ENCODE peak calls at places on chromosomes 6 and 20, in eight cellular contexts. N, W, X, S, O, H, C and G are unnamed samples.

GRCh38 chr6:73704798-73705197 is 8.8 kb downstream of the CD109 start:
- DNase-seq in O (no peak), H (peak), C (no peak), S (peak), N (no peak), W (no peak), X (no peak), G (no peak)

GRCh38 chr20:50218987-50219435 is 28.4 kb downstream of the CEBPB start:
- DNase-seq in C (no peak), N (no peak), O (peak), X (no peak), W (no peak), S (peak), H (no peak), G (no peak)

GRCh38 chr6:3471711-3472110 is 14.9 kb upstream of the SLC22A23 start:
- DNase-seq in N (no peak), S (peak), O (no peak), H (peak), X (peak), W (peak), C (peak), G (no peak)

GRCh38 chr6:5173862-5174643 is 86.7 kb downstream of the LYRM4 start:
- DNase-seq in O (no peak), X (peak), C (peak), H (no peak), W (no peak), N (no peak), S (peak), G (peak)

GRCh38 chr6:99521557-99522286 is 6.5 kb upstream of the USP45 start:
- DNase-seq in O (peak), N (no peak), X (peak), H (peak), C (no peak), W (peak), S (peak), G (peak)

GRCh38 chr6:34248198-34248726 is 544 bp downstream of the SMIM29 start:
- DNase-seq in C (no peak), W (peak), S (peak), H (peak), X (no peak), O (no peak), N (peak), G (peak)

GRCh38 chr20:45985573-45985972 is 13.6 kb upstream of the ZNF335 start:
- DNase-seq in O (peak), W (no peak), N (no peak), C (no peak), S (no peak), H (peak), X (no peak), G (no peak)

GRCh38 chr20:22106308-22106938 is 401.0 kb downstream of the PAX1 start:
- DNase-seq in C (peak), N (no peak), W (peak), S (peak), X (peak), O (peak), H (peak), G (peak)

GRCh38 chr20:62405108-62405980 is 1.7 kb downstream of the CABLES2 start:
- DNase-seq in S (peak), C (no peak), X (peak), W (peak), N (no peak), O (peak), H (peak), G (no peak)

GRCh38 chr6:107646776-107647438 is 157.0 kb downstream of the SOBP start:
- DNase-seq in O (no peak), X (no peak), N (no peak), W (no peak), H (no peak), S (no peak), C (no peak), G (no peak)

GRCh38 chr6:42047790-42048405 is 2.4 kb upstream of the TAF8 start:
- DNase-seq in W (peak), N (no peak), O (no peak), X (peak), H (peak), C (no peak), S (no peak), G (no peak)

GRCh38 chr6:104630955-104631354 is 228.8 kb downstream of the HACE1 start:
- DNase-seq in X (no peak), H (no peak), S (no peak), O (no peak), N (no peak), C (no peak), W (no peak), G (no peak)